ENCODE peak calls at places on chromosomes 3 and 15, in six cellular contexts. N is H9, K is H1, W is IMR-90, G is trophoblast cell, Z is mesenchymal stem cell. L is an unnamed sample.

GRCh38 chr15:29613951-29614382 is 208.3 kb downstream of the TJP1 start:
- DNase-seq in G (peak; percentile 55), N (peak; percentile 69), Z (no peak), W (no peak), K (peak; percentile 67), L (no peak)

GRCh38 chr3:151201046-151201730 is 1.8 kb downstream of the GPR171 start:
- DNase-seq in N (no peak), G (no peak), K (no peak), Z (no peak), W (no peak), L (no peak)

GRCh38 chr3:52742418-52743041 is 28.2 kb downstream of the NEK4 start:
- DNase-seq in N (no peak), W (peak; percentile 34), G (no peak), Z (peak; percentile 49), K (no peak), L (no peak)

GRCh38 chr3:183809209-183809608 is 16.2 kb downstream of the MAP6D1 start:
- DNase-seq in Z (no peak), W (no peak), N (no peak), K (no peak), G (no peak), L (no peak)

GRCh38 chr15:76336254-76337046 is at the start of gene ISL2:
- DNase-seq in Z (peak; percentile 83), G (no peak), W (peak; percentile 96), N (peak; percentile 97), K (peak; percentile 97), L (peak; percentile 90)

GRCh38 chr3:50150863-50151686 is 4.0 kb upstream of the SEMA3F start:
- DNase-seq in G (no peak), W (no peak), Z (no peak), K (peak; percentile 69), N (peak; percentile 79), L (no peak)

GRCh38 chr3:128436214-128436613 is 30.5 kb downstream of the DNAJB8 start:
- DNase-seq in G (peak; percentile 94), Z (no peak), K (no peak), W (no peak), N (no peak), L (no peak)

GRCh38 chr3:124760601-124761000 is 30.3 kb downstream of the UMPS start:
- DNase-seq in W (peak; percentile 75), N (no peak), Z (peak; percentile 61), G (no peak), K (no peak), L (no peak)

GRCh38 chr3:14804835-14805780 is 13.7 kb upstream of the FGD5 start:
- DNase-seq in Z (no peak), N (no peak), K (no peak), W (no peak), G (no peak), L (no peak)

GRCh38 chr3:141338881-141339280 is 29.4 kb upstream of the ZBTB38 start:
- DNase-seq in N (no peak), K (no peak), G (no peak), Z (no peak), W (no peak), L (no peak)

GRCh38 chr3:163056874-163057497 is 1560.4 kb downstream of the OTOL1 start:
- DNase-seq in G (peak; percentile 10), K (peak; percentile 80), N (peak; percentile 42), W (peak; percentile 19), Z (peak; percentile 64), L (peak; percentile 41)

GRCh38 chr3:47319952-47320351 is 37.2 kb downstream of the KLHL18 start:
- DNase-seq in G (no peak), Z (no peak), W (no peak), N (no peak), K (no peak), L (no peak)

GRCh38 chr3:106184540-106185457 is 316.0 kb upstream of the CBLB start:
- DNase-seq in K (no peak), W (no peak), Z (no peak), N (no peak), G (no peak), L (no peak)

GRCh38 chr15:90143176-90143655 is 40.9 kb upstream of the IDH2 start:
- DNase-seq in N (peak; percentile 94), Z (peak; percentile 76), W (peak; percentile 33), G (peak; percentile 98), K (peak; percentile 91), L (peak; percentile 72)

DNA sequence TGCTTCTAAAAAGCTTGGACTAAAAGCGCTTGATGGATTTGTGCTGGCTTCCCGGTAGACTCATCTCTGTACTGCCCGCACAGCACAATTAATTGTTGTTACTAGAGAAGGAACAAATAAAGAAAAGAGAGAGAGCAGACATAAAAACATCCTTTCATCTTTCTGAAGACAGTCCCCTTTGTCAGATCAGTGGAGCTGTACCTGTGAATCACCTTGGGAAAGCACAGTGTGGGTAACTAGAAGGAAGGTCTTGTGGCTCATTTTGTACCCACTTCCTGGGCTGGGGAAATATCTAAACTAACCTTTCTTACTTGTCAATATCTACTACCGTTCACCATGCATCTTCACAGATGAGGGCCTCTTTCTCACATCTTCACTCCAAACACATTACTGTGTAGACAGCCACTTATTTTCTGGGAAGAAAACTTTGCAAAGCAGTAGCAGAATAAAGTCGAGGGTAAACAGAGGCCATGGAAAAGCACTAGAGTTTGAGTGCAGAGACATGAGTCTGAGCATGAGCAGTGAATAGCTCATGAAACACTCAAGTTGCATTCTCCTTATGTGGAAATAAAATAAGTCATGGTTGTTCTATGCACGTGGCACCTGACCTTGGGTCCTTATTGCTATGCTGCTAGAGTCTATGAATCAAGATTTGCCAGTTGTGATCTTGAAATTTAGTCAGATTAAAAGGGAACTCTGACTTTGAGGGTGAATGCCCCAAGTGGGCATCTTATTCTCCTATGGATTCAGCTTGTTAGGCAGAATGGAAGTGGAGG is 169.3 kb downstream of the LPP start:
- DNase-seq in K (no peak), Z (no peak), N (no peak), G (no peak), W (no peak), L (no peak)
- H4K91ac ChIP-seq in K (no peak overlapping the region), Z (no peak overlapping the region), N (no peak overlapping the region), G (no peak overlapping the region), W (no peak overlapping the region), L (no peak overlapping the region)

GRCh38 chr3:123186695-123187094 is 15.0 kb upstream of the SEC22A start:
- DNase-seq in G (no peak), N (no peak), Z (no peak), W (no peak), K (no peak), L (no peak)
- H4K91ac ChIP-seq in G (no peak overlapping the region), N (no peak overlapping the region), Z (no peak overlapping the region), W (no peak overlapping the region), K (no peak overlapping the region), L (no peak overlapping the region)

GRCh38 chr15:81108427-81108826 is 25.6 kb upstream of the CFAP161 start:
- DNase-seq in N (no peak), G (no peak), Z (peak; percentile 4), K (no peak), W (no peak), L (no peak)

GRCh38 chr15:81105521-81105920 is 28.5 kb upstream of the CFAP161 start:
- DNase-seq in K (no peak), Z (no peak), N (no peak), G (no peak), W (no peak), L (no peak)

GRCh38 chr15:81106560-81106959 is 27.5 kb upstream of the CFAP161 start:
- DNase-seq in N (peak; percentile 44), G (peak; percentile 66), W (peak; percentile 87), K (peak; percentile 56), Z (peak; percentile 72), L (peak; percentile 56)

GRCh38 chr15:81111018-81111417 is 23.1 kb upstream of the CFAP161 start:
- DNase-seq in N (no peak), G (no peak), Z (no peak), W (no peak), K (no peak), L (no peak)

DNA sequence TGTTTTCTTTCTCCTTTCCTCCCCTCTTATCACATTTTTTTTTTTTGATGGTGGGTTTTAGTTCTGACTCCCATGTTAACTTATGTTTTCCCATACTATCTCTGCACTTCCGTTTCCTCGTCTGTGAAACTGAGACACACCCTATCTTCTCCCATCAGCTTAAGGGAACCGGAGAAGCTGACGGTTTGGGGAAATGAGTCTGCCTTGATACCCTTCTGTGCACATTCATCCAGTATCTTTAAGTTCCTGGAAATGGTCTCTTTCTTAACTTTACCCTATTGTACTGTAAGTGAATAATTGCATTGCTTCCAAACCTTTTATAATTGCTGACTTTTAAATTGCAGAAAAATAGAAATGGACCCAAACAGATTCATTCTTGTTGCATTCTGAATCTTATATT is 26.2 kb upstream of the CFAP161 start:
- DNase-seq in W (no peak), Z (no peak), G (no peak), N (no peak), K (no peak), L (no peak)
- H4K91ac ChIP-seq in W (no peak overlapping the region), Z (no peak overlapping the region), G (no peak overlapping the region), N (no peak overlapping the region), K (no peak overlapping the region), L (no peak overlapping the region)

DNA sequence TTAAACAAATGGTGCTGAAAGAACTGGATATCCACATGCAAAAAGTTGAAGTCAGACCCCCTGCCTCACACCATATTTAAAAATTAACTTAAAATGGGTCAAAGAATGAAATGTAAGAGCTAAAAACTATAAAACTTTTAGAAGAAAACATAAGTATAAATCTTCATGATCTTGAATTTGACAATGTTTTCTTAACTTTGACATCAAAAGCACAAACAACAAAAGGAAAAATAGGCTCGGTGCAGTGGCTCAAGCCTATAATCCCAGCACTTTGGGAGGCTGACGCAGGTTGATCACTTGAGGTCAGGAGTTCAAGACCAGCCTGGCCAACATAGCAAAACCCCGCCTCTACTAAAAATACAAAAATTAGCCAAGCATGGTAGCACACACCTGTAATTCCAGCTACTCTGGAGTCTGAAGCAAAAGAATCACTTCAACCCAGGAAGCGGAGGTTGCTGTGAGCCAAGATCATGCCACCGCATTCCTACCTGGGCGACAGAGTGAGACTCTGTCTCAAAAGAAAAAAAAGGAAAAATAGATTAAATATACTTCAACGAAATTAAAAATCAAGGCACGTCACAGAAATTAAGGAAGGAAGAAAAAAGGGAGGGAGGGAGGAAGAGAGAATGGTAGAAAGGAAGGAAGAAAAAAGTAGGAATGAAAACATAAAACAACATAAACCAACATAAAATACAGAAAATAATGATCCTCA is 1.5 kb downstream of the RAB27A start:
- DNase-seq in W (no peak), K (no peak), Z (no peak), G (no peak), N (no peak), L (no peak)
- H4K91ac ChIP-seq in W (no peak overlapping the region), K (no peak overlapping the region), Z (no peak overlapping the region), G (no peak overlapping the region), N (no peak overlapping the region), L (no peak overlapping the region)

DNA sequence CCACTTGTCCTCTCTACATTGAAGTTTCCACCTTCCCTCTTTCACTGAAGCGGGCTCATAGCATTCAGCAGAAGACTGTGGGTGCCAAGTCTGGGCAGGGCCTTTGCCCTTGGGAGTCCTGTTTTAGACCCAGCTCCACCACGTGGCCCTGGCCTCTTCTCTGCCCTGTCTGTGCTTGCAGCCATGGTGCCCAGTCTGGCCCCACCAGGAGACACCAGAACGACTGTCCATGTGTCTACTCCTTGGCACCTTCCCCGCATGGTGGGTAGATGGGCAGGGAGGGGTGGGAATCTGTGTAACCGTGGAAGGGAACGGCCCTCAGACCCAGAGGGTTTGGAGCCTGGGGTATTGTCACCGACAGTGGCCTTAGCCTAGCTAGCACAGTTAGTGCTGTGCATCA is 17.9 kb upstream of the EMC3 start:
- DNase-seq in G (no peak), K (no peak), W (no peak), Z (no peak), N (no peak), L (no peak)
- H4K91ac ChIP-seq in G (no peak overlapping the region), K (no peak overlapping the region), W (no peak overlapping the region), Z (no peak overlapping the region), N (no peak overlapping the region), L (no peak overlapping the region)

GRCh38 chr15:100263721-100264455 is 77.9 kb downstream of the ADAMTS17 start:
- DNase-seq in G (no peak), K (no peak), Z (no peak), W (no peak), N (no peak), L (no peak)
- H4K91ac ChIP-seq in G (no peak overlapping the region), K (no peak overlapping the region), Z (no peak overlapping the region), W (no peak overlapping the region), N (no peak overlapping the region), L (no peak overlapping the region)

L was measured in neuronal stem cell.